ENCODE peak calls at places on chromosomes 11 and 22, in four cellular contexts. P is SK-N-SH, C is fibroblast of lung, R is DND-41. V is an unnamed sample.

GRCh38 chr11:94938399-94939055 is 34.8 kb downstream of the CWC15 start:
- DNase-seq in C (peak; percentile 92), P (peak; percentile 24), R (no peak), V (no peak)

GRCh38 chr11:129881570-129882170 is 13.7 kb downstream of the NFRKB start:
- DNase-seq in R (peak; percentile 58), P (peak; percentile 74), C (peak; percentile 20), V (peak; percentile 56)

GRCh38 chr11:79102821-79103220 is 338.0 kb downstream of the TENM4 start:
- DNase-seq in P (no peak), R (no peak), C (no peak), V (no peak)

GRCh38 chr11:101863361-101863760 is 51.4 kb upstream of the CEP126 start:
- DNase-seq in R (no peak), P (no peak), C (peak; percentile 93), V (no peak)

GRCh38 chr11:83827940-83828554 is 541.9 kb upstream of the CCDC90B start:
- DNase-seq in C (peak; percentile 44), P (peak; percentile 30), R (no peak), V (peak; percentile 65)

GRCh38 chr11:96394773-96395172 is 5.0 kb downstream of the JRKL start:
- DNase-seq in P (no peak), C (no peak), R (no peak), V (no peak)

GRCh38 chr11:60310407-60310998 is 16.6 kb upstream of the MS4A6E start:
- DNase-seq in C (no peak), P (no peak), R (no peak), V (no peak)

GRCh38 chr11:9577032-9577431 is 3.6 kb downstream of the WEE1 start:
- DNase-seq in R (no peak), P (no peak), C (peak; percentile 69), V (no peak)

GRCh38 chr11:114243461-114244372 is 52.5 kb upstream of the NNMT start:
- DNase-seq in P (no peak), R (no peak), C (no peak), V (no peak)

GRCh38 chr11:10688401-10688800 is 5.2 kb downstream of the IRAG1 start:
- DNase-seq in C (peak; percentile 82), P (no peak), R (no peak), V (no peak)

GRCh38 chr11:117613521-117613920 is 183.5 kb downstream of the DSCAML1 start:
- DNase-seq in R (no peak), P (no peak), C (no peak), V (peak; percentile 29)

GRCh38 chr11:118618991-118619375 is 11.6 kb downstream of the PHLDB1 start:
- DNase-seq in P (no peak), R (no peak), C (peak; percentile 94), V (no peak)

GRCh38 chr22:47565607-47566006 is 803.2 kb downstream of the TBC1D22A start:
- DNase-seq in P (no peak), R (no peak), C (no peak), V (no peak)

GRCh38 chr11:127639916-127640315 is 639.3 kb upstream of the KIRREL3 start:
- DNase-seq in R (no peak), C (peak; percentile 55), P (no peak), V (no peak)

GRCh38 chr11:17798253-17798652 is 63.7 kb downstream of the KCNC1 start:
- DNase-seq in C (no peak), R (no peak), P (no peak), V (no peak)

GRCh38 chr11:59776210-59777066 is 21.3 kb downstream of the STX3 start:
- DNase-seq in P (no peak), C (peak; percentile 84), R (no peak), V (no peak)

GRCh38 chr22:50276143-50276542 is 6.0 kb upstream of the MAPK11 start:
- DNase-seq in R (peak; percentile 56), P (peak; percentile 79), C (peak; percentile 51), V (no peak)

GRCh38 chr11:111426615-111427014 is 47.5 kb upstream of the POU2AF1 start:
- DNase-seq in C (no peak), P (no peak), R (no peak), V (no peak)

GRCh38 chr11:45238724-45239123 is 47.4 kb downstream of the SYT13 start:
- DNase-seq in P (no peak), R (no peak), C (peak; percentile 93), V (no peak)

GRCh38 chr11:66045177-66045639 is 3.8 kb downstream of the GAL3ST3 start:
- DNase-seq in R (peak; percentile 89), P (peak; percentile 97), C (peak; percentile 61), V (peak; percentile 95)

GRCh38 chr11:59990421-59990820 is 26.6 kb upstream of the OOSP4B start:
- DNase-seq in R (no peak), P (no peak), C (no peak), V (no peak)

GRCh38 chr11:57315491-57315890 is 9.3 kb downstream of the TNKS1BP1 start:
- DNase-seq in P (no peak), C (peak; percentile 33), R (peak; percentile 56), V (no peak)

GRCh38 chr22:32620992-32621391 is 146.4 kb downstream of the FBXO7 start:
- DNase-seq in C (no peak), P (no peak), R (no peak), V (no peak)

GRCh38 chr22:20060700-20061480 is 19.2 kb upstream of the DGCR8 start:
- DNase-seq in C (no peak), P (no peak), R (no peak), V (no peak)

GRCh38 chr11:8086001-8086479 is 5.0 kb downstream of the TUB start:
- DNase-seq in C (peak; percentile 63), P (peak; percentile 89), R (no peak), V (no peak)

GRCh38 chr11:115499891-115500290 is 4.3 kb downstream of the CADM1 start:
- DNase-seq in P (no peak), C (no peak), R (no peak), V (no peak)

GRCh38 chr11:123183391-123184099 is 11.5 kb downstream of the CLMP start:
- DNase-seq in R (no peak), C (peak; percentile 62), P (no peak), V (no peak)

GRCh38 chr11:75413864-75414263 is 14.5 kb downstream of the RPS3 start:
- DNase-seq in P (no peak), C (no peak), R (no peak), V (no peak)

GRCh38 chr22:46040471-46041465 is 63.8 kb upstream of the WNT7B start:
- DNase-seq in R (no peak), C (no peak), P (no peak), V (no peak)

GRCh38 chr11:118171274-118172062 is 5.0 kb downstream of the SCN2B start:
- DNase-seq in R (peak; percentile 80), C (peak; percentile 24), P (peak; percentile 93), V (peak; percentile 91)

GRCh38 chr11:128713595-128713994 is 19.7 kb downstream of the FLI1 start:
- DNase-seq in C (peak; percentile 48), R (no peak), P (no peak), V (no peak)

GRCh38 chr11:87851234-87851633 is 324.0 kb downstream of the RAB38 start:
- DNase-seq in P (no peak), C (peak; percentile 69), R (no peak), V (no peak)

GRCh38 chr22:45818130-45819085 is 146.8 kb downstream of the ATXN10 start:
- DNase-seq in C (peak; percentile 36), R (no peak), P (peak; percentile 44), V (peak; percentile 51)

GRCh38 chr11:70606951-70607330 is 208.6 kb downstream of the CTTN start:
- DNase-seq in P (no peak), C (no peak), R (no peak), V (no peak)

GRCh38 chr11:69878144-69878883 is 59.1 kb upstream of the FGF3 start:
- DNase-seq in P (peak; percentile 10), C (no peak), R (no peak), V (no peak)

GRCh38 chr22:44455963-44456358 is 42.1 kb downstream of the RTL6 start:
- DNase-seq in C (no peak), R (no peak), P (no peak), V (no peak)

GRCh38 chr22:29813563-29813962 is 24.5 kb downstream of the ASCC2 start:
- DNase-seq in R (no peak), P (no peak), C (no peak), V (no peak)

GRCh38 chr11:132337819-132338416 is 967.5 kb downstream of the NTM start:
- DNase-seq in R (no peak), P (no peak), C (peak; percentile 11), V (no peak)
- H3K4me3 ChIP-seq in R (no peak overlapping the region), P (no peak overlapping the region), C (no peak overlapping the region), V (no peak overlapping the region)

DNA sequence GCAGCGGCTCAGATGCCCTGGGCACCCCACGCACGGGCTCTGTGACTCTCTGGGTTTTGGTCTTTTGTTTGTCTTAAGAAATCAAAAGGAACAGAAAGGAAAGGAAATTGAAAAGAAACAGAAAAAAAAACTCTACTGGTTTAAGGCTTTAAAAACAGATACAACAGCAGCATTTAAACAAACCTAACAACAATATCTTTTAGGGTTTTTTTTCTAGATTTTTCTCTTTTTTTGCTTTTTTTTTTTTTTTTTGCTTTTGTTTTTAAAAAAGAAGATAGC is 17.2 kb downstream of the SLC22A12 start:
- DNase-seq in P (no peak), R (no peak), C (no peak), V (no peak)
- H2AFZ ChIP-seq in P (no peak overlapping the region), R (no peak overlapping the region), C (no peak overlapping the region), V (no peak overlapping the region)

GRCh38 chr22:31093090-31093850 is 12.2 kb downstream of the SMTN start:
- DNase-seq in R (no peak), P (peak; percentile 31), C (no peak), V (no peak)
- H3K4me3 ChIP-seq in R (no peak overlapping the region), P (no peak overlapping the region), C (no peak overlapping the region), V (no peak overlapping the region)

GRCh38 chr11:12893787-12894672 is 115.1 kb upstream of the RASSF10 start:
- DNase-seq in R (peak; percentile 60), P (peak; percentile 62), C (peak; percentile 75), V (peak; percentile 73)
- H2AFZ ChIP-seq in R (no peak overlapping the region), P (no peak overlapping the region), C (no peak overlapping the region), V (no peak overlapping the region)

GRCh38 chr22:39470462-39471335 is 13.9 kb downstream of the MGAT3 start:
- DNase-seq in P (peak; percentile 59), C (no peak), R (no peak), V (peak; percentile 48)

GRCh38 chr22:39471421-39472141 is 14.8 kb downstream of the MGAT3 start:
- DNase-seq in R (no peak), P (no peak), C (peak; percentile 42), V (peak; percentile 36)

GRCh38 chr22:39469326-39469680 is 12.5 kb downstream of the MGAT3 start:
- DNase-seq in R (no peak), C (no peak), P (no peak), V (no peak)

GRCh38 chr22:39468487-39469325 is 11.9 kb downstream of the MGAT3 start:
- DNase-seq in P (no peak), C (no peak), R (no peak), V (no peak)

DNA sequence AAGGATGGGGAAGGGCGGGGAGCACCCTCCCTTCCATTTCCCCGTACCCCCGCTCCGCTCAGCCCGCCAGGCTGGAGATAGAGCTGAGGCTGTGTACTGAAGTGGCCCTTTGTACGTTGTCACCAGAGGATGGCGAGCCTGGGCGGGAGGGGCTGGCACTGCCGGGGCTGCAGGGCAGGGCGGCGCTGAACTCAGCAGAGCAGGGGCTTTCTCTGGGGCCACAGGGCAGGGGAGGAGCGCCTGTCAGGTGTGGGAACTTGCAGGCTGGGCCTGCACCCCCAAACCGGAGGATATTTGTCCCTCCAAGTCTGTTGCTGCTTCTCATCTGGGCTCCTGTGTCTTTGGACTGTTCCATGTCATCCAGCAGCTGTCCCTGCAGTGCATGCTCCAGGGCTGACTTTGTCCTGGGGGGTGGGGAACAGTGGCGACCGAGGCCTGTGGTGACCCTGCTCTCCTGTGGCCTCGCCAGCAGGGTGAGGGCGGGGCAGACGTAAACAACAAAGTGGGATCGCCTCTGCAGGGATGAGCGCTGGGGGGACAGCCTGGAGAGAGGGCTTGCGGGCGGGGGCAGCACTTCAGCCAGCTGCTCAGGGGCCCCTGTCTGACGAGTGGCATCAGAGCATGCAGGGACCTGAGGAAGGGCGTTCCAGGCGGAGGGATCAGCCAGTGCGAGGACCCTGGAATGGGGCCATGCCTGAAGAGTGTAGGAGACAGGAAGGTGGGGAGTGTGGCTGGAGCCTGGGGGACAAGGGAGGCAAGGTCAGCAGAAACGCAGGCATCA is 13.1 kb downstream of the MGAT3 start:
- DNase-seq in R (no peak), C (no peak), P (peak; percentile 44), V (peak; percentile 46)
- H3K4me3 ChIP-seq in R (no peak overlapping the region), C (no peak overlapping the region), P (no peak overlapping the region), V (no peak overlapping the region)